ENCODE peak calls at places on chromosomes 4 and X, in four cellular contexts. F is ovary, T is HCT116, B is aorta. H is an unnamed sample.

GRCh38 chrX:111005151-111005550 is 90.8 kb upstream of the PAK3 start:
- DNase-seq in T (no peak), B (no peak), F (no peak), H (no peak)

GRCh38 chr4:82798168-82799005 is at the start of gene SCD5:
- DNase-seq in B (peak), F (peak), T (peak), H (peak)

GRCh38 chrX:71941145-71941544 is 30.5 kb downstream of the NHSL2 start:
- DNase-seq in F (no peak), B (no peak), T (no peak), H (no peak)

GRCh38 chrX:112211459-112211858 is 128.9 kb upstream of the TRPC5 start:
- DNase-seq in F (no peak), T (no peak), B (no peak), H (no peak)

GRCh38 chrX:65932173-65933084 is 107.5 kb downstream of the VSIG4 start:
- DNase-seq in B (no peak), T (peak), F (no peak), H (no peak)

GRCh38 chr4:40333921-40334352 is 1.2 kb upstream of the CHRNA9 start:
- DNase-seq in B (no peak), F (no peak), T (peak), H (no peak)

GRCh38 chr4:32189130-32189529 is 1469.0 kb downstream of the PCDH7 start:
- DNase-seq in T (no peak), F (no peak), B (peak), H (peak)

GRCh38 chr4:4541040-4541631 is 712 bp downstream of the STX18 start:
- DNase-seq in F (no peak), T (no peak), B (no peak), H (peak)

GRCh38 chr4:127410201-127410600 is 222.6 kb upstream of the INTU start:
- DNase-seq in F (no peak), B (peak), T (no peak), H (no peak)

GRCh38 chrX:13254076-13254785 is 65.6 kb downstream of the ATXN3L start:
- DNase-seq in F (peak), B (no peak), T (no peak), H (peak)

GRCh38 chr4:178599521-178599920 is 1157.3 kb upstream of the AGA start:
- DNase-seq in F (no peak), T (no peak), B (no peak), H (no peak)

GRCh38 chr4:173525118-173526033 is 4.7 kb downstream of the HAND2 start:
- DNase-seq in F (peak), B (no peak), T (no peak), H (no peak)

GRCh38 chr4:71287305-71287704 is 51.5 kb upstream of the SLC4A4 start:
- DNase-seq in B (no peak), T (no peak), F (no peak), H (no peak)

GRCh38 chrX:71619193-71619592 is 882 bp upstream of the CXCR3 start:
- DNase-seq in T (no peak), F (no peak), B (peak), H (no peak)

GRCh38 chr4:171534391-171534790 is 278.8 kb upstream of the GALNTL6 start:
- DNase-seq in F (no peak), T (no peak), B (no peak), H (no peak)

GRCh38 chrX:64994131-64994798 is 18.0 kb upstream of the ZC4H2 start:
- DNase-seq in B (no peak), F (no peak), T (no peak), H (no peak)

GRCh38 chr4:108320066-108320465 is 151.3 kb upstream of the LEF1 start:
- DNase-seq in B (no peak), F (no peak), T (no peak), H (no peak)

DNA sequence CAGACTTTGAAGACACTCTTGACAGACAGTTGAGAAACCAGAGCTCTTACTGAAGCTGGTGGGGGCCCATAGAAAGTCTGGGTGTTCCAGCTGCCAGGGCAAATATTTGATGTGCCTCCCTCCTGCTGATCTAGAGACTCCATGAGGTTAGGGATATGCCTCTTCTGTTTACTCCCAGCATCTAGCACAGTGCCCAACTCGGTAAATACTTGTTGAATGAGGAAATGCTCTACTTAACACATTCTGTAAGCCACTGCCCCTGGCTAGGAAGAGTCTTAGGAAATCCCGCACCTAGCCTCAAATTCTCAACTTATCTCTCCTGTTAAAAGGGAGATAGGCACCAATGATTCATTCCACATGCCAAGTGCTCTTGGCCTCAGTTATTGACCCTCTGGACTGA is 179.2 kb upstream of the RASGEF1B start:
- DNase-seq in T (no peak), B (no peak), F (no peak), H (no peak)
- H3K27ac ChIP-seq in T (no peak), B (no peak), F (no peak), H (no peak)

DNA sequence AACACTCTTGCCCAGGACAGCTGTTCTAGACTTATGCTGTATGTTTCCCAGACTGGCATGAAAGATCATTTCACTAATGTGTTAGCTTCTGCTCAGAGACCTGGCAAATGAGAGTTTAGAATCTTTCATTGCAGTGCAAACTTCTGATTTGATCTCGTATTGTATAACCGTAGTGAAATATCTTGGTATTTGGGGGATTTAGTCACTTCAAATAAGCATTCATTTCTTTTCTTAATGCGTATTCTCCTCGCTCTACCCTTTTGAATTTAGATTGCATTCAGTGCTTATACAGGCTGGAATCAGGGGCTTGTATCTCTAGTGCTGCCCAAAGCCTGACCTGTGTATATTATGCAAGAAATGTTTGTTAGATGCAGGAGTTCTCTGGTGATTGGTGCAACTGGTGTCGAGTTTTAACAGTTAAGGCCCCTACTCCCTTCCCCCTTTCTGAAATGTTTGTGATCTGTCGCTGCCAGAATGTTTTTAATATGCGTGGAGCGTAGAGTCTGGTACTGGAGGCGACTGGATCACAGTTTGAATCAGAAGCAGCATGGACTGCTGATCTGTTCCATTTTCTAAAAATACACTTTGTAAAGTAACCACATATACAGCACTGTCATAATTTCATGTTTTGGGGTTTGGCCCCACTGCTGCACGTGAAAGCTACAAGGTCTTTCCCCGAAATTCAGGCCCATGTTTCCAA is 326.4 kb downstream of the ARHGAP10 start:
- DNase-seq in F (no peak), T (no peak), B (no peak), H (no peak)
- H3K27ac ChIP-seq in F (no peak), T (no peak), B (no peak), H (no peak)

GRCh38 chr4:110633358-110634319 is 10.8 kb upstream of the PITX2 start:
- DNase-seq in F (no peak), B (peak), T (no peak), H (no peak)

GRCh38 chr4:110636231-110636676 is 13.4 kb upstream of the PITX2 start:
- DNase-seq in T (peak), F (no peak), B (no peak), H (no peak)

GRCh38 chr4:110635155-110635479 is 12.2 kb upstream of the PITX2 start:
- DNase-seq in B (no peak), T (no peak), F (no peak), H (no peak)

GRCh38 chr4:110632506-110633357 is 9.9 kb upstream of the PITX2 start:
- DNase-seq in F (no peak), T (no peak), B (peak), H (no peak)

DNA sequence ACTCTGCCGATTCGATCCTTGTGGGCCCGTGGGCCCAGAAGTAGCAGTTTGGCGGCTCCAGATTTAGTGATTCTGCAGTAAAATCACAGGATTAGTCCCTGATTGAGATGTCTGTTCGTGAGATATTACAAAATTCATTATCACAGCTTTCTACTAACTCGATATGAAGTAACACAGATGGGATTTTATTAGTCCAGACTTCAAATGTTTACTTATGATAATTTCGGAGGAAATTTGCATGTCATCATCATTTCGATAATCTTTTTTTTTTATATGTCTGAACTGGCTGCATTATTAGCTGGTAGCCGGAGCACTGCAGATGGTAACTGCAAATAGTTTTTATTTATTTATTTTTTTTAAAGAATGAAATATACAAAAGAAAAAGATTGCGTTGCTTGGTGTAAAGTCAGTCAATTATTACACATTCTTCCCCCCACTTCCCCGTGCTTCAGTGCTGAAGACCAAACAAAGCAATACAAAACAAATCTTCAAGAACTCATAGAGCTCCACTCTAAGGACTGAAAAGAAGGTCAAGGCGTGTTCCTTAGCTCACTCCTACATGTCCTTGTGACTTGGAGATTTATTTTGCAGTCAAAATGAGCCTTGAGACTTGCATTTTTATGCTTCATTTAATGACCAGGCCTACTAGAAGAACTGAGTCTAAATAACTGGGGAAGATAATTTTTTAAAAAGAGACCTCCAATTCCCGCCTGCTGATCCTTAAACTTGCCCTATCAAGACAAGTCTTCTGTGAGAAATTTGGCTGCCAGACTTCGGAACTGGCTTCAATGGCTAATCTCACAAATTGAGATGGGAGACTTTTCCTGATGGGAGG is 11.7 kb upstream of the PITX2 start:
- DNase-seq in T (no peak), F (no peak), B (no peak), H (no peak)
- H3K27ac ChIP-seq in T (no peak), F (no peak), B (no peak), H (no peak)

DNA sequence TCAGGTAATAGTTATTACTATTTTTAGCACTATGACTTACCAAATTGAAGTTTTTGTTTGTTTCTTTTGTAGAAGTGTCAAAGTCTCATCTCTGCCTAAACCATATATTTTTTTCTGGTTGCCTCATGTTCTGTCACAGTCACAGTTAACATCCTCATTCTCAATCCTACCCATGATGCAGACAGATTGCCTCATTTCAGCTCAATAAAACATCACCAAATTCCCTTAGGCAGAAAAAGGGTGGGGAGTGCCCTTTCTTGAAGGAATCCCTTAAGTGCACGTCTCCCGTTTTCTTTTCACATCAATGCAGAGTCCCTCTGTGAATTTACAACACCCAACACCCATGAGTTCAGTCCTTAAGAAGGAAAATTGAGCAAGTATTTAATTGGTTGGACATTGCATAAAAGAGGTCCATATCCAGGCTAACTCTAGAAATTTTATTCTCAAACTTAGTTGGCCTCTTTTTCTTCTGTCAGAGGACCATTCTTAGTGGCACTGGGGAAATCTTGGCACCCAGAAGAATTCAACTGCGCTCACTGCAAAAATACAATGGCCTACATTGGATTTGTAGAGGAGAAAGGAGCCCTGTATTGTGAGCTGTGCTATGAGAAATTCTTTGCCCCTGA is 103.7 kb upstream of the BMPR1B start:
- DNase-seq in T (no peak), B (no peak), F (no peak), H (no peak)
- H3K27ac ChIP-seq in T (no peak), B (no peak), F (no peak), H (no peak)

GRCh38 chrX:40331766-40332165 is 234.0 kb upstream of the BCOR start:
- DNase-seq in T (no peak), B (no peak), F (no peak), H (no peak)

GRCh38 chrX:40327085-40327484 is 229.3 kb upstream of the BCOR start:
- DNase-seq in T (no peak), F (no peak), B (no peak), H (no peak)

GRCh38 chrX:40326186-40326965 is 228.6 kb upstream of the BCOR start:
- DNase-seq in B (no peak), T (no peak), F (no peak), H (no peak)

GRCh38 chrX:40331353-40331752 is 233.6 kb upstream of the BCOR start:
- DNase-seq in F (no peak), T (no peak), B (no peak), H (no peak)

DNA sequence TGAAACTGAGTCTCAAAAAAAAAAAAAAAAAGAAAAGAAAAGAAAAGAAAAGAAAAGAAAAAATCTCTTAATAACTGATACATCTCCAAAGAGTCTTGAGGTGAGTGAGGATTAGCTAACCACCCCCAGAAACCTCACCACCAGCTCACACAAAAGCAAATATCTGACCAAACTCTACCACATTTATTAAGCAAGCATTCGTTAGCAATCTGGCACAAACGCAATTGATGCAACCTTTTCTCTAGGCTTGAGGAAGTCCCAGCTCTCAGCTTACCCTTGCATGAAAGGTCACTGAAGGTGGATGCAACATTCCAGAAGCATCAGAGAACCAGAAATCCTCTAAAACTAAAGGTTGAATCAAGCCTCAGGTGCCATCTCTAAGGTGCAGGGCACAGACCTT is 231.9 kb upstream of the BCOR start:
- DNase-seq in F (no peak), T (no peak), B (no peak), H (no peak)
- H3K27ac ChIP-seq in F (no peak), T (no peak), B (no peak), H (no peak)

DNA sequence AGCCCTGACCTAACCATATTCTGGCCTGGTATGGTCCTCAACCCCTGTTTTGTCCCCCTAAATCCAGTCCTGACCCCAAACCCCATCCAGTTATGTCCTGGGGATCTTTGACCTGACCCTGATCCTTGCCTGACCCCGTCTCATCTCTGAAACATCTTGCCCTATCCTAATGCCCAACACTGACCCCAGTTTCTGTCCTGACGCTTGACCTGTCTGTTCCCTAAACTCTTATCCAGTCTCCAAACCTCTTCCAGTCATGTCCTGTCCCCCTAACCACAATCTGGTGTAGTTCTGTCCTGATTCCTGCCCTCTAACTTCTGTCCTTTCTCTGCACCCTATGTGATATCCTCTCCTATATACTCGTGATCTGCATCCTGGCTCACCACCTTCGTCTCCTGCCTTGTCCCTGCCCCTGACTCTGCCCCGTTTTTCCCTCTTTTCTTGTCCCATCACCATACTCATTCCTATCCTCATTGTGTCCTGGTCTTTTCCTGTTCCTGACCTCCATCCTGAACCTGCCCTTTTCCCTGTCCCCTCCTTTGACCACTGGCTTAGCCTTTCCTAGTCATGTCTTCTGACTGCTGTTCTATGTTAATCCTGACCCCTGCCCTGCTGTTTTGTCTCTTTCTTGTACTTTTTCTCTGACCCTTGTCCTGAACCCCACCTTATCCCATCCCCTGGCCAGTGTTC is 4.6 kb upstream of the CCDC120 start:
- DNase-seq in T (no peak), B (no peak), F (no peak), H (no peak)
- H3K27ac ChIP-seq in T (no peak), B (peak), F (peak), H (peak)

GRCh38 chrX:136146614-136147319 is 566 bp upstream of the FHL1 start:
- DNase-seq in T (no peak), F (peak), B (peak), H (no peak)
- H3K27ac ChIP-seq in T (no peak), F (peak), B (peak), H (peak)

GRCh38 chrX:47146121-47146935 is 1.3 kb downstream of the RBM10 start:
- DNase-seq in F (no peak), T (no peak), B (no peak), H (no peak)
- H3K27ac ChIP-seq in F (peak), T (no peak), B (peak), H (no peak)

H was measured in lower lobe of right lung.